ENCODE peak calls at places on chromosomes 16 and 17, in four cellular contexts. L is IMR-90, S is K562, K is keratinocyte. T is an unnamed sample. For H3K9me1, the result is how much of the 10 kb centered on the place peaks cover.

GRCh38 chr16:75138636-75139035 is 9.7 kb upstream of the ZFP1 start:
- DNase-seq in L (no peak), S (no peak), K (no peak), T (no peak)

GRCh38 chr17:66493283-66494019 is 191.0 kb downstream of the PRKCA start:
- DNase-seq in L (peak), S (no peak), K (no peak), T (peak)

GRCh38 chr17:46942441-46943217 is 19.7 kb downstream of the GOSR2 start:
- DNase-seq in L (peak), S (peak), K (no peak), T (peak)

GRCh38 chr16:6827272-6827671 is 505.4 kb upstream of the RBFOX1 start:
- DNase-seq in L (no peak), S (no peak), K (no peak), T (no peak)

GRCh38 chr17:69961488-69962145 is 113.4 kb upstream of the KCNJ16 start:
- DNase-seq in L (peak), S (peak), K (no peak), T (peak)

GRCh38 chr16:86774931-86775330 is 196.6 kb downstream of the FOXL1 start:
- DNase-seq in L (no peak), S (no peak), K (no peak), T (no peak)

GRCh38 chr17:28706471-28707338 is 5.0 kb downstream of the PROCA1 start:
- DNase-seq in L (no peak), S (peak), K (no peak), T (no peak)

GRCh38 chr17:40516581-40517285 is 15.3 kb upstream of the TNS4 start:
- DNase-seq in L (no peak), S (peak), K (no peak), T (no peak)

GRCh38 chr17:13353590-13353989 is 248.1 kb downstream of the HS3ST3A1 start:
- DNase-seq in L (peak), S (no peak), K (no peak), T (no peak)

GRCh38 chr16:80958284-80958683 is 48.4 kb downstream of the CMC2 start:
- DNase-seq in L (no peak), S (no peak), K (no peak), T (no peak)

GRCh38 chr17:42422412-42422957 is 571 bp downstream of the CAVIN1 start:
- DNase-seq in L (peak), S (peak), K (no peak), T (no peak)

GRCh38 chr17:66138120-66138519 is 53.8 kb downstream of the CEP112 start:
- DNase-seq in L (no peak), S (no peak), K (no peak), T (peak)

GRCh38 chr17:8479431-8479947 is 43.8 kb downstream of the NDEL1 start:
- DNase-seq in L (peak), S (no peak), K (no peak), T (no peak)

GRCh38 chr17:32302037-32302436 is 36.4 kb downstream of the RHBDL3 start:
- DNase-seq in L (no peak), S (no peak), K (no peak), T (no peak)

GRCh38 chr17:45221081-45221996 is at the start of gene FMNL1:
- DNase-seq in L (no peak), S (peak), K (no peak), T (no peak)

GRCh38 chr17:30559656-30560055 is 82.4 kb downstream of the GOSR1 start:
- DNase-seq in L (no peak), S (no peak), K (no peak), T (no peak)

GRCh38 chr16:82639263-82639662 is 12.5 kb downstream of the CDH13 start:
- DNase-seq in L (no peak), S (no peak), K (no peak), T (no peak)

GRCh38 chr17:10663231-10663630 is 6.1 kb upstream of the MYH3 start:
- DNase-seq in L (no peak), S (no peak), K (no peak), T (no peak)

GRCh38 chr16:76246587-76246986 is 30.6 kb upstream of the CNTNAP4 start:
- DNase-seq in L (no peak), S (no peak), K (no peak), T (no peak)

GRCh38 chr17:46727572-46728348 is 90.7 kb downstream of the WNT3 start:
- DNase-seq in L (peak), S (no peak), K (no peak), T (no peak)

GRCh38 chr17:17987901-17988300 is 15.2 kb downstream of the DRC3 start:
- DNase-seq in L (no peak), S (no peak), K (no peak), T (no peak)

GRCh38 chr16:50395763-50396710 is 27.2 kb upstream of the BRD7 start:
- DNase-seq in L (no peak), S (no peak), K (peak), T (no peak)

GRCh38 chr17:30472238-30472890 is 4.8 kb upstream of the GOSR1 start:
- DNase-seq in L (no peak), S (no peak), K (no peak), T (no peak)

GRCh38 chr17:79002796-79003593 is 6.6 kb downstream of the CANT1 start:
- DNase-seq in L (no peak), S (no peak), K (no peak), T (no peak)
- H3K9me1 ChIP-seq in L (under half), S (under half), K (under half), T (under half)

DNA sequence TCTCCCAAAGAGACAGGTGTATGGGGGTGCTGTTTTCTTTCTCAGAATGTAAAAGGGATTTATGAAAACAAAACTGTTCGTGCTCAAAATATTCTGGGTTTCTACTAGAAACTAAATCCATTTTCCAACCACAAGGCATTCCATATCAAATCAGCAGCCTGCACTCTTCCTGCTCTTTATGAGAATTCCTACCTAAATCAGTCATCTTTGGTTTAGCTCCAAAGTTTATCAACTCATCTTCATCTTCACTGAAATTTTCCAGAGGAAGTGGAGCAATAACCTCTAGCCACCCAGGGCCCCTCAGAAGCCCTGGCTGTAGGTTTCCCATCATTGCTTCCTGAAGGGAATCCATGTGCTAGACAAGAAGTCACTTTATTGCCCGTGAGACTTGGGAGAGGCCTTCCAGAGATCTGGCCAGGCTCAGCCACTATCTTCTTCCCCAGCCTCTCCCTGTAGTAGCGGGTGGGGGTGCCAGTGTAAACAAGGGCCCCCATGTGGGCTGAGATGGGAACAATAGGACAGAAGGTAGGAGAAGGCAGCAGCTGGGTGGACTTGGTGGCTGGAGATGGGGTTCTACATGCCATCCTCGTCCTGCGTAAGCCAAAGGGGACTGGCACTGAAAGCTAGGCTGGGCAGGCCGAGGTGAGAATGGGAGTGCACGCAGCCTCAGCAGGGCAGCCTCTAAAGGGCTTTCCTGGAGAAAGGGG is 22.0 kb upstream of the ALDH3A1 start:
- DNase-seq in L (peak), S (no peak), K (no peak), T (peak)
- H3K9me1 ChIP-seq in L (under half), S (under half), K (under half), T (under half)

DNA sequence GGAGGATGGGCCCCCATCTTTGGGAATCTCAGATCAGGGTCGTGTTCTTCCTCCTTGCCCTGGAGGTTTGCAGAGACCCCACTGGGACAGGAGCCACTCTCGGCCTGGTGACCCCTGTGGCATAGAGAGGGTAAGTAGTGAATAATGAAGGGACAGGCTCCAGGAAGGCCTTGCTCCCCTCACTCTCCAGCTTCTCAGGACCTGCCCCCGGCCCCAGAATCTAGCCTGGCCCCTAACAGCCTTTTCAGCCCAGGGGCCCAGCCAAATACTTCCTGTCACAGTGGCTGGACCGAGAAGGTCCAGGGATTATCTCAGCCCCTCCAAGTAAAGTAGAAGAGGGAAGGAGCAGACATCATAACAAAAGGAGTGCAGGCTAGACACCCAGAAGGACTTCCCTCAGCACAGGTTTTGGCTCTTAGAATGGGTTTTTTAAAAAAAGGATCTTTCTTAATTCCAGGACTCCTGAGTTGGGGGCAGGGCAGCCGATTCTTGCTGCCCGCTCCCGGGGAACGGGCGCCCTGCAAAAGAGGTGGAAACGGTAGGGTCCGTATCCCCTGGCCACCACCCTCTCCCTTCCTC is 637 bp upstream of the NXPH3 start:
- DNase-seq in L (no peak), S (no peak), K (no peak), T (no peak)
- H3K9me1 ChIP-seq in L (under half), S (under half), K (under half), T (under half)

GRCh38 chr16:77322757-77323156 is 112.1 kb downstream of the ADAMTS18 start:
- DNase-seq in L (no peak), S (no peak), K (no peak), T (no peak)
- H3K9me1 ChIP-seq in L (under half), S (under half), K (under half), T (under half)

GRCh38 chr17:79607941-79608728 is 2.7 kb downstream of the RBFOX3 start:
- DNase-seq in L (no peak), S (peak), K (no peak), T (peak)
- H3K9me1 ChIP-seq in L (under half), S (under half), K (under half), T (under half)